ENCODE peak calls at places on chromosomes 1 and 21, in ten cellular contexts. One of them, this sample, is unnamed.

GRCh38 chr1:12502300-12503109 is 115.5 kb downstream of the DHRS3 start:
- DNase-seq in right lobe of liver: no peak
- DNase-seq in heart right ventricle: no peak
- DNase-seq in suprapubic skin: no peak
- DNase-seq in CD8-positive, alpha-beta T cell: no peak
- DNase-seq in fibroblast of lung: no peak
- DNase-seq in naive thymus-derived CD4-positive, alpha-beta T cell: no peak
- DNase-seq in GM23338: no peak
- DNase-seq in ovary: no peak
- DNase-seq in mammary epithelial cell: no peak
- DNase-seq in this sample: no peak

GRCh38 chr1:31444725-31445448 is 31.9 kb downstream of the SERINC2 start:
- DNase-seq in fibroblast of lung: no peak
- DNase-seq in right lobe of liver: peak
- DNase-seq in naive thymus-derived CD4-positive, alpha-beta T cell: no peak
- DNase-seq in ovary: no peak
- DNase-seq in CD8-positive, alpha-beta T cell: no peak
- DNase-seq in suprapubic skin: no peak
- DNase-seq in GM23338: no peak
- DNase-seq in mammary epithelial cell: no peak
- DNase-seq in heart right ventricle: no peak
- DNase-seq in this sample: no peak

GRCh38 chr1:107787299-107787698 is 177.7 kb downstream of the VAV3 start:
- DNase-seq in CD8-positive, alpha-beta T cell: no peak
- DNase-seq in naive thymus-derived CD4-positive, alpha-beta T cell: no peak
- DNase-seq in ovary: no peak
- DNase-seq in mammary epithelial cell: no peak
- DNase-seq in heart right ventricle: no peak
- DNase-seq in fibroblast of lung: no peak
- DNase-seq in GM23338: peak
- DNase-seq in right lobe of liver: no peak
- DNase-seq in suprapubic skin: no peak
- DNase-seq in this sample: no peak

GRCh38 chr1:109880961-109881894 is 29.4 kb upstream of the CSF1 start:
- DNase-seq in mammary epithelial cell: no peak
- DNase-seq in CD8-positive, alpha-beta T cell: no peak
- DNase-seq in suprapubic skin: peak
- DNase-seq in GM23338: no peak
- DNase-seq in right lobe of liver: no peak
- DNase-seq in ovary: peak
- DNase-seq in fibroblast of lung: no peak
- DNase-seq in naive thymus-derived CD4-positive, alpha-beta T cell: no peak
- DNase-seq in heart right ventricle: no peak
- DNase-seq in this sample: no peak

GRCh38 chr21:8989261-8989882 is 1532.0 kb upstream of the TPTE start:
- DNase-seq in CD8-positive, alpha-beta T cell: no peak
- DNase-seq in right lobe of liver: no peak
- DNase-seq in suprapubic skin: no peak
- DNase-seq in ovary: no peak
- DNase-seq in naive thymus-derived CD4-positive, alpha-beta T cell: no peak
- DNase-seq in heart right ventricle: no peak
- DNase-seq in fibroblast of lung: no peak
- DNase-seq in GM23338: peak
- DNase-seq in mammary epithelial cell: no peak
- DNase-seq in this sample: no peak

GRCh38 chr1:91876040-91876470 is 9.9 kb downstream of the TGFBR3 start:
- DNase-seq in heart right ventricle: no peak
- DNase-seq in fibroblast of lung: no peak
- DNase-seq in CD8-positive, alpha-beta T cell: peak
- DNase-seq in GM23338: no peak
- DNase-seq in mammary epithelial cell: no peak
- DNase-seq in suprapubic skin: no peak
- DNase-seq in naive thymus-derived CD4-positive, alpha-beta T cell: no peak
- DNase-seq in right lobe of liver: no peak
- DNase-seq in ovary: no peak
- DNase-seq in this sample: no peak

GRCh38 chr1:212255705-212256307 is 29.4 kb upstream of the PPP2R5A start:
- DNase-seq in mammary epithelial cell: no peak
- DNase-seq in GM23338: no peak
- DNase-seq in suprapubic skin: no peak
- DNase-seq in naive thymus-derived CD4-positive, alpha-beta T cell: no peak
- DNase-seq in fibroblast of lung: peak
- DNase-seq in ovary: no peak
- DNase-seq in right lobe of liver: no peak
- DNase-seq in heart right ventricle: no peak
- DNase-seq in CD8-positive, alpha-beta T cell: no peak
- DNase-seq in this sample: no peak

GRCh38 chr1:21764615-21765423 is 18.1 kb downstream of the USP48 start:
- DNase-seq in ovary: peak
- DNase-seq in heart right ventricle: peak
- DNase-seq in naive thymus-derived CD4-positive, alpha-beta T cell: no peak
- DNase-seq in CD8-positive, alpha-beta T cell: no peak
- DNase-seq in suprapubic skin: no peak
- DNase-seq in GM23338: peak
- DNase-seq in mammary epithelial cell: peak
- DNase-seq in fibroblast of lung: peak
- DNase-seq in right lobe of liver: peak
- DNase-seq in this sample: peak

GRCh38 chr1:244313346-244313745 is 138.4 kb downstream of the ADSS2 start:
- DNase-seq in fibroblast of lung: no peak
- DNase-seq in heart right ventricle: no peak
- DNase-seq in GM23338: no peak
- DNase-seq in suprapubic skin: peak
- DNase-seq in right lobe of liver: no peak
- DNase-seq in naive thymus-derived CD4-positive, alpha-beta T cell: no peak
- DNase-seq in CD8-positive, alpha-beta T cell: no peak
- DNase-seq in ovary: no peak
- DNase-seq in mammary epithelial cell: no peak
- DNase-seq in this sample: no peak

GRCh38 chr1:112509005-112509659 is 367 bp downstream of the WNT2B start:
- DNase-seq in right lobe of liver: no peak
- DNase-seq in GM23338: peak
- DNase-seq in mammary epithelial cell: no peak
- DNase-seq in ovary: peak
- DNase-seq in heart right ventricle: no peak
- DNase-seq in fibroblast of lung: no peak
- DNase-seq in naive thymus-derived CD4-positive, alpha-beta T cell: peak
- DNase-seq in CD8-positive, alpha-beta T cell: no peak
- DNase-seq in suprapubic skin: peak
- DNase-seq in this sample: no peak

GRCh38 chr1:204150702-204151561 is 912 bp downstream of the ETNK2 start:
- DNase-seq in GM23338: peak
- DNase-seq in ovary: peak
- DNase-seq in suprapubic skin: no peak
- DNase-seq in fibroblast of lung: no peak
- DNase-seq in CD8-positive, alpha-beta T cell: no peak
- DNase-seq in heart right ventricle: no peak
- DNase-seq in mammary epithelial cell: no peak
- DNase-seq in right lobe of liver: peak
- DNase-seq in naive thymus-derived CD4-positive, alpha-beta T cell: no peak
- DNase-seq in this sample: no peak

GRCh38 chr1:159800177-159800935 is 1.8 kb upstream of the FCRL6 start:
- DNase-seq in naive thymus-derived CD4-positive, alpha-beta T cell: no peak
- DNase-seq in mammary epithelial cell: no peak
- DNase-seq in GM23338: no peak
- DNase-seq in heart right ventricle: no peak
- DNase-seq in right lobe of liver: no peak
- DNase-seq in fibroblast of lung: no peak
- DNase-seq in ovary: no peak
- DNase-seq in CD8-positive, alpha-beta T cell: peak
- DNase-seq in suprapubic skin: no peak
- DNase-seq in this sample: no peak

GRCh38 chr1:193937308-193937707 is 750.9 kb upstream of the B3GALT2 start:
- DNase-seq in ovary: no peak
- DNase-seq in CD8-positive, alpha-beta T cell: no peak
- DNase-seq in naive thymus-derived CD4-positive, alpha-beta T cell: no peak
- DNase-seq in heart right ventricle: no peak
- DNase-seq in right lobe of liver: no peak
- DNase-seq in GM23338: peak
- DNase-seq in mammary epithelial cell: no peak
- DNase-seq in suprapubic skin: no peak
- DNase-seq in fibroblast of lung: no peak
- DNase-seq in this sample: no peak

GRCh38 chr1:53071167-53071865 is 9.3 kb downstream of the PODN start:
- DNase-seq in heart right ventricle: no peak
- DNase-seq in suprapubic skin: peak
- DNase-seq in naive thymus-derived CD4-positive, alpha-beta T cell: no peak
- DNase-seq in GM23338: no peak
- DNase-seq in CD8-positive, alpha-beta T cell: no peak
- DNase-seq in mammary epithelial cell: no peak
- DNase-seq in fibroblast of lung: no peak
- DNase-seq in right lobe of liver: no peak
- DNase-seq in ovary: peak
- DNase-seq in this sample: no peak

GRCh38 chr1:45979074-45979777 is 153.2 kb downstream of the PIK3R3 start:
- DNase-seq in right lobe of liver: no peak
- DNase-seq in heart right ventricle: no peak
- DNase-seq in naive thymus-derived CD4-positive, alpha-beta T cell: no peak
- DNase-seq in fibroblast of lung: peak
- DNase-seq in GM23338: no peak
- DNase-seq in ovary: no peak
- DNase-seq in suprapubic skin: no peak
- DNase-seq in CD8-positive, alpha-beta T cell: no peak
- DNase-seq in mammary epithelial cell: peak
- DNase-seq in this sample: peak

GRCh38 chr1:64877598-64877997 is 88.8 kb downstream of the JAK1 start:
- DNase-seq in mammary epithelial cell: no peak
- DNase-seq in GM23338: no peak
- DNase-seq in heart right ventricle: no peak
- DNase-seq in naive thymus-derived CD4-positive, alpha-beta T cell: no peak
- DNase-seq in ovary: no peak
- DNase-seq in suprapubic skin: no peak
- DNase-seq in fibroblast of lung: no peak
- DNase-seq in CD8-positive, alpha-beta T cell: no peak
- DNase-seq in right lobe of liver: no peak
- DNase-seq in this sample: no peak

GRCh38 chr1:204074274-204075115 is 1.6 kb downstream of the SOX13 start:
- DNase-seq in right lobe of liver: peak
- DNase-seq in ovary: peak
- DNase-seq in CD8-positive, alpha-beta T cell: no peak
- DNase-seq in suprapubic skin: peak
- DNase-seq in naive thymus-derived CD4-positive, alpha-beta T cell: no peak
- DNase-seq in GM23338: peak
- DNase-seq in fibroblast of lung: peak
- DNase-seq in heart right ventricle: peak
- DNase-seq in mammary epithelial cell: peak
- DNase-seq in this sample: no peak

GRCh38 chr1:234781241-234782056 is 171.5 kb upstream of the IRF2BP2 start:
- DNase-seq in CD8-positive, alpha-beta T cell: no peak
- DNase-seq in right lobe of liver: no peak
- DNase-seq in suprapubic skin: no peak
- DNase-seq in mammary epithelial cell: no peak
- DNase-seq in fibroblast of lung: no peak
- DNase-seq in naive thymus-derived CD4-positive, alpha-beta T cell: no peak
- DNase-seq in GM23338: peak
- DNase-seq in ovary: peak
- DNase-seq in heart right ventricle: peak
- DNase-seq in this sample: no peak

DNA sequence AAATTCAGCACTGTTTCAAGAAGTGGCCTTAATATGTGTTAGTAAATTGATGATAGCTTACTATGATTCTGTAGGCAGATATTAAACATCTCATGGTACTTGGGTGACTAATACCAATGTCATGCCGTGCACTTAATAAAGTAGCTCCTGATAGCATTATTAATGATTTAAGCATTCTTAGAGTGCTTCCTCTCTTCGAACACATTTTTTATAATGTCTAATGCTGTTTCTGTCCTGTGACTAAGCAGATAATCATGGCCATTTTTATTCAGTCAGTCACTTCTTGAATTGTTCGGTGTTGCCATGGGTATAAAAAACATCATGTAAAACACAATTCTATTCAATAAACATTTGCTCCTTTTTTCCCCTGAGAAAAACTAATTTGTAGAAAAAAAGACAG is 804.6 kb upstream of the ADGRL4 start:
- DNase-seq in right lobe of liver: no peak
- DNase-seq in GM23338: no peak
- DNase-seq in suprapubic skin: no peak
- DNase-seq in CD8-positive, alpha-beta T cell: no peak
- DNase-seq in ovary: no peak
- DNase-seq in mammary epithelial cell: peak
- DNase-seq in fibroblast of lung: peak
- DNase-seq in naive thymus-derived CD4-positive, alpha-beta T cell: no peak
- DNase-seq in heart right ventricle: no peak
- DNase-seq in this sample: no peak
- H3K27ac ChIP-seq in right lobe of liver: no peak
- H3K27ac ChIP-seq in GM23338: no peak
- H3K27ac ChIP-seq in suprapubic skin: no peak
- H3K27ac ChIP-seq in CD8-positive, alpha-beta T cell: no peak
- H3K27ac ChIP-seq in ovary: no peak
- H3K27ac ChIP-seq in mammary epithelial cell: peak
- H3K27ac ChIP-seq in fibroblast of lung: peak
- H3K27ac ChIP-seq in naive thymus-derived CD4-positive, alpha-beta T cell: no peak
- H3K27ac ChIP-seq in heart right ventricle: no peak
- H3K27ac ChIP-seq in this sample: no peak

DNA sequence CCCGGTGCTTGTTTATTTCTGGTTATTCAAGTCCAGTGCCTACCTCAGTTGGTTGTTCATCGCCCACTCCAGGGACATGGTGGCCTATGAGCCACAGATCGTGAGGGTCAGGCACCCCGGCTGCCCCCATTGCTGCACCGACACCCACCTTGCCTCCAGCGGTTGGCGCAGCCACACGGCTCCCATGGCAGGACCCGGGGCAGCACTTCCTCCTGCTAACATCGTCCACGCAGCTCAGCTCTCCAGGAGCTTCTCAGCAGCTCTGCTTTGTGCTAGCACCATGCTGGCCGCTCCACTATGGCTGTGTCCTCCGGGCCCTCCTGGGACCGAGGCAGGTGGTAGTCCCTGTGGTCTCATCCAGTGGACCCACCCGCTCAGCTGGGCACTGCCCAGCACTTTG is 13.9 kb upstream of the PRKCZ start:
- DNase-seq in naive thymus-derived CD4-positive, alpha-beta T cell: no peak
- DNase-seq in heart right ventricle: no peak
- DNase-seq in right lobe of liver: no peak
- DNase-seq in CD8-positive, alpha-beta T cell: no peak
- DNase-seq in ovary: no peak
- DNase-seq in fibroblast of lung: no peak
- DNase-seq in suprapubic skin: no peak
- DNase-seq in mammary epithelial cell: no peak
- DNase-seq in GM23338: no peak
- DNase-seq in this sample: no peak
- H3K27ac ChIP-seq in naive thymus-derived CD4-positive, alpha-beta T cell: no peak
- H3K27ac ChIP-seq in heart right ventricle: no peak
- H3K27ac ChIP-seq in right lobe of liver: no peak
- H3K27ac ChIP-seq in CD8-positive, alpha-beta T cell: no peak
- H3K27ac ChIP-seq in ovary: no peak
- H3K27ac ChIP-seq in fibroblast of lung: no peak
- H3K27ac ChIP-seq in suprapubic skin: no peak
- H3K27ac ChIP-seq in mammary epithelial cell: no peak
- H3K27ac ChIP-seq in GM23338: no peak
- H3K27ac ChIP-seq in this sample: no peak

GRCh38 chr1:78831731-78832360 is 174.7 kb downstream of the ADGRL4 start:
- DNase-seq in suprapubic skin: no peak
- DNase-seq in GM23338: no peak
- DNase-seq in right lobe of liver: no peak
- DNase-seq in naive thymus-derived CD4-positive, alpha-beta T cell: no peak
- DNase-seq in mammary epithelial cell: peak
- DNase-seq in CD8-positive, alpha-beta T cell: no peak
- DNase-seq in heart right ventricle: no peak
- DNase-seq in ovary: no peak
- DNase-seq in fibroblast of lung: peak
- DNase-seq in this sample: peak
- H3K27ac ChIP-seq in suprapubic skin: no peak
- H3K27ac ChIP-seq in GM23338: no peak
- H3K27ac ChIP-seq in right lobe of liver: no peak
- H3K27ac ChIP-seq in naive thymus-derived CD4-positive, alpha-beta T cell: no peak
- H3K27ac ChIP-seq in mammary epithelial cell: peak
- H3K27ac ChIP-seq in CD8-positive, alpha-beta T cell: no peak
- H3K27ac ChIP-seq in heart right ventricle: no peak
- H3K27ac ChIP-seq in ovary: no peak
- H3K27ac ChIP-seq in fibroblast of lung: no peak
- H3K27ac ChIP-seq in this sample: peak

GRCh38 chr1:85857991-85858390 is 149.8 kb upstream of the ZNHIT6 start:
- DNase-seq in heart right ventricle: no peak
- DNase-seq in naive thymus-derived CD4-positive, alpha-beta T cell: no peak
- DNase-seq in CD8-positive, alpha-beta T cell: no peak
- DNase-seq in mammary epithelial cell: no peak
- DNase-seq in suprapubic skin: no peak
- DNase-seq in fibroblast of lung: no peak
- DNase-seq in ovary: no peak
- DNase-seq in right lobe of liver: no peak
- DNase-seq in GM23338: no peak
- DNase-seq in this sample: no peak
- H3K27ac ChIP-seq in heart right ventricle: no peak
- H3K27ac ChIP-seq in naive thymus-derived CD4-positive, alpha-beta T cell: no peak
- H3K27ac ChIP-seq in CD8-positive, alpha-beta T cell: no peak
- H3K27ac ChIP-seq in mammary epithelial cell: no peak
- H3K27ac ChIP-seq in suprapubic skin: no peak
- H3K27ac ChIP-seq in fibroblast of lung: no peak
- H3K27ac ChIP-seq in ovary: no peak
- H3K27ac ChIP-seq in right lobe of liver: no peak
- H3K27ac ChIP-seq in GM23338: no peak
- H3K27ac ChIP-seq in this sample: no peak